ENCODE peak calls at places on chromosomes 7 and 10, in four cellular contexts. R is HEK293T, Q is HepG2, K is K562. H is an unnamed sample.

GRCh38 chr7:156494960-156495359 is 145.6 kb upstream of the RNF32 start:
- DNase-seq in R (no peak), Q (no peak), K (no peak), H (no peak)

GRCh38 chr7:131493559-131493958 is 62.9 kb downstream of the PODXL start:
- DNase-seq in K (no peak), R (no peak), Q (no peak), H (no peak)

GRCh38 chr7:44767912-44768662 is 19.4 kb downstream of the ZMIZ2 start:
- DNase-seq in K (peak), R (no peak), Q (no peak), H (no peak)

GRCh38 chr7:45575501-45576248 is 1.5 kb downstream of the ADCY1 start:
- DNase-seq in Q (no peak), R (no peak), K (no peak), H (peak)

GRCh38 chr10:29039659-29040309 is 249.1 kb upstream of the LYZL1 start:
- DNase-seq in Q (no peak), K (no peak), R (no peak), H (no peak)

GRCh38 chr7:28243861-28244260 is 63.3 kb upstream of the JAZF1 start:
- DNase-seq in Q (no peak), K (no peak), R (no peak), H (no peak)

GRCh38 chr7:18117482-18117881 is 89.8 kb upstream of the PRPS1L1 start:
- DNase-seq in Q (no peak), R (no peak), K (no peak), H (no peak)

GRCh38 chr10:46539596-46540411 is 16.7 kb downstream of the GPRIN2 start:
- DNase-seq in K (no peak), R (no peak), Q (peak), H (peak)

GRCh38 chr10:70169011-70169410 is 1.3 kb downstream of the SAR1A start:
- DNase-seq in R (no peak), Q (no peak), K (no peak), H (no peak)

GRCh38 chr7:22934473-22935065 is 79.4 kb downstream of the HYCC1 start:
- DNase-seq in Q (no peak), K (no peak), R (no peak), H (no peak)

GRCh38 chr10:132027423-132027983 is 38.2 kb upstream of the JAKMIP3 start:
- DNase-seq in K (no peak), R (no peak), Q (peak), H (no peak)

GRCh38 chr10:49323171-49323895 is 24.4 kb downstream of the C10orf71 start:
- DNase-seq in R (no peak), K (no peak), Q (no peak), H (no peak)

GRCh38 chr10:122323941-122324675 is 50.4 kb upstream of the PLEKHA1 start:
- DNase-seq in Q (no peak), R (no peak), K (no peak), H (no peak)

GRCh38 chr10:70410608-70411007 is 6.7 kb downstream of the EIF4EBP2 start:
- DNase-seq in K (no peak), R (no peak), Q (no peak), H (no peak)

GRCh38 chr10:7787150-7787856 is 490 bp downstream of the KIN start:
- DNase-seq in Q (no peak), R (no peak), K (no peak), H (no peak)

GRCh38 chr10:31340343-31340742 is 21.3 kb downstream of the ZEB1 start:
- DNase-seq in Q (peak), K (no peak), R (no peak), H (no peak)

GRCh38 chr10:73843254-73843653 is 31.1 kb downstream of the CAMK2G start:
- DNase-seq in K (no peak), R (no peak), Q (no peak), H (no peak)

GRCh38 chr10:132420469-132421376 is 23.7 kb downstream of the PWWP2B start:
- DNase-seq in K (peak), Q (peak), R (no peak), H (no peak)

GRCh38 chr7:108335264-108335918 is 120.8 kb downstream of the NRCAM start:
- DNase-seq in K (no peak), R (no peak), Q (no peak), H (no peak)

GRCh38 chr10:116610443-116611152 is 10.2 kb upstream of the PNLIPRP2 start:
- DNase-seq in K (no peak), R (no peak), Q (no peak), H (no peak)

GRCh38 chr7:129933627-129934026 is 19.1 kb downstream of the UBE2H start:
- DNase-seq in Q (no peak), R (no peak), K (no peak), H (no peak)

GRCh38 chr7:130148561-130148960 is 56.6 kb downstream of the TMEM209 start:
- DNase-seq in R (no peak), K (no peak), Q (no peak), H (no peak)

GRCh38 chr7:26507375-26508068 is 215.9 kb downstream of the SNX10 start:
- DNase-seq in Q (no peak), K (no peak), R (no peak), H (no peak)

GRCh38 chr7:10888861-10889260 is 84.8 kb upstream of the PHF14 start:
- DNase-seq in K (no peak), R (no peak), Q (no peak), H (no peak)

GRCh38 chr10:83333566-83333965 is 805.7 kb upstream of the GHITM start:
- DNase-seq in R (no peak), K (no peak), Q (no peak), H (no peak)

GRCh38 chr7:158422551-158423189 is 165.0 kb downstream of the PTPRN2 start:
- DNase-seq in R (no peak), Q (no peak), K (peak), H (no peak)

GRCh38 chr7:44631458-44632115 is 25.2 kb downstream of the OGDH start:
- DNase-seq in K (no peak), Q (no peak), R (no peak), H (peak)

GRCh38 chr10:52818019-52818418 is 45.4 kb upstream of the MBL2 start:
- DNase-seq in Q (peak), K (no peak), R (peak), H (no peak)

GRCh38 chr10:103772096-103772845 is 83.1 kb downstream of the SH3PXD2A start:
- DNase-seq in R (peak), Q (no peak), K (peak), H (peak)

GRCh38 chr10:114384181-114384580 is 20.1 kb downstream of the AFAP1L2 start:
- DNase-seq in Q (no peak), R (no peak), K (no peak), H (no peak)

GRCh38 chr7:774161-775109 is 47.4 kb upstream of the PRKAR1B start:
- DNase-seq in K (peak), Q (no peak), R (peak), H (peak)

DNA sequence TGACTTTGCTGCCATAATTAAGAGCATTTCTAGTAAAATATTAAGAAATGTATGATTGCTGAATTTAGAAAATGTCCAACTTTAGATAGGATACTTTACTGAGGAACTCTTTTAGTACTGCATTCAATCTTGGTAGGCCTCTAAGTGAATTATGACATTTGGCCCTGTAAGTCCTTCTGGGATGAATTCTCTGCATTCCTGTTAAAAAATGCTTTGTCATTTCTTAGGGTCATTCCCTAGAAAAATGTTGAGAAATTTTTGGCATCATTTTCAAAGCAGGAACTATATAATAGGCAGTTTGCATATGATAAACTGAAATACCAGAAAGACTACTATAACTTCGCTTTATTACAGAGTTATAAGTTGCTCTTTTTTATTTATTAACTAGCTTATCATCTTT is 69.3 kb upstream of the PRR15 start:
- DNase-seq in K (no peak), R (no peak), Q (no peak), H (no peak)
- TF ChIP-seq ELF4 in K (no peak), R (no peak), Q (no peak), H (no peak)

DNA sequence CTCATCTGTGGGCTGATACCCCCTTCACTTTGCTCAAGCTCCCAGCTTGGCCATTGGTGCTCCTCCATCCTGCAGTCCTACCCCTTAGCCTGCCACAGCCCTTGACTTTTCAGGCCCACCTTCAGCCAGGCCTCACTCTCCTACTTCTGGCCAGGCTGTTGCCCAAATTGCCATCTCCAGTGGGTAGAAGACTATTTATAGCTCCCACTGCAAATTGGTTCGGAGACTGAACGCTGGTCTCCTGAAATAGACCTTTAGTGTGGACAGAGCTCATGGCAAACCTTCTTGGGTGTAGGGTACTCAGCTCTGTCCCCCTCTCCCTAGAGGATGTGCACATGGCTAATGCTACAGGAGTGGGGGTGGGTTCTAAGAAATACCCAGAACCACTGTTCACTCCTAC is 697.8 kb downstream of the LRMDA start:
- DNase-seq in R (no peak), Q (no peak), K (no peak), H (no peak)
- TF ChIP-seq ELF4 in R (no peak), Q (no peak), K (no peak), H (no peak)

GRCh38 chr10:119642556-119643111 is 8.5 kb upstream of the BAG3 start:
- DNase-seq in Q (no peak), R (no peak), K (no peak), H (no peak)

GRCh38 chr10:119644215-119644826 is 6.9 kb upstream of the BAG3 start:
- DNase-seq in K (no peak), Q (peak), R (peak), H (peak)

GRCh38 chr10:119644994-119645393 is 6.2 kb upstream of the BAG3 start:
- DNase-seq in R (no peak), Q (no peak), K (no peak), H (no peak)

GRCh38 chr10:119640875-119641526 is 10.2 kb upstream of the BAG3 start:
- DNase-seq in K (no peak), R (no peak), Q (peak), H (no peak)

DNA sequence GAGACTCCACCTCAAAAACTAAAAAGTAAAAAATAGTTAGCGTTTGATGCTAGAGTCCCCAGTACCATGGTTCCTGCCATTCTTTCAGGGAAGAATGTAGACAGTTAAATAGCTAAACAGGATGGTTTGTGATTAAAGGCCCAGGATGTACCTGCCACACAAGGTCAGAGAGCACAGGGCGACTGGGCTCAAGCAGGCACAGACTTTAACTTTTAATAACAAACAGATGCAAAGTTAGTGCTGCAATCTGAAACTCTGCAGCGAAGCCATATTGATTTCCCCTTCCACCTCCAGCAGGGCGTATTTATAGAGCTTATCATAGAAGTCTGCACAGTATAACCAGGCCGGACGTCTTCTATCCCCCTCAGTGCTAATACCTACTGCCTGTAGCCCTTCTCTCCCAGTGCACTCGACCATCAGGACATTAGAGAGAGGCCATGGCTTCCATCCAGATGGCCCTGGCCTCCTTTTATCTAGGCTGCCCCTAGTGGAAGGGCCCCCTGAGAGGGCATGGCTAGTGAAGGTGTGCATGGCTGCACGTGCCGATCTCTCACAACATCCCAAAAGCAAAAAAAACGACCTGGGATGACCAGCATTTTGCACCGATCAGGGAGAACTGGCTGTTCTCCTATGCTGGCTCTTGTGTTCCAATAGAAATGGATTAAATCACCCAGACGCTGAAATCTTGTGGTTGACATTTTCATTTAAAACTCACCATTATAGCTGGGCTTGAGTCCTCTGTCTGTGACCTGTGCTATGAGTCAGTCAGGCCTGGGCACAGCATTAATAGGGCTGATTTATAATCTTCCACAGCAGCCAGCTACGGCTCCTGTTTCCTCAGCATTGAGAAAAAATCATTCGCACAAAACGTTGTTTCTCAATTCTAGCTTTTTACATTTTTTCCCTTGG is 7.6 kb upstream of the BAG3 start:
- DNase-seq in K (no peak), Q (peak), R (no peak), H (no peak)
- TF ChIP-seq ELF4 in K (no peak), Q (no peak), R (no peak), H (no peak)

GRCh38 chr7:112635742-112636141 is 154.5 kb downstream of the TMEM168 start:
- DNase-seq in R (no peak), K (no peak), Q (no peak), H (no peak)

GRCh38 chr7:112630565-112630964 is 149.8 kb downstream of the LSMEM1 start:
- DNase-seq in R (no peak), K (no peak), Q (no peak), H (no peak)

GRCh38 chr7:112638675-112639400 is 151.4 kb downstream of the TMEM168 start:
- DNase-seq in R (no peak), Q (no peak), K (no peak), H (no peak)

GRCh38 chr7:112634107-112634506 is 153.3 kb downstream of the LSMEM1 start:
- DNase-seq in K (no peak), Q (no peak), R (no peak), H (no peak)
- TF ChIP-seq ELF4 in K (no peak), Q (no peak), R (no peak), H (no peak)

GRCh38 chr7:76108540-76109233 is 60.8 kb downstream of the MDH2 start:
- DNase-seq in K (no peak), R (no peak), Q (peak), H (no peak)
- TF ChIP-seq ELF4 in K (no peak), R (no peak), Q (no peak), H (no peak)

H was measured in WTC11.